ENCODE peak calls at places on chromosomes 11 and 22, in five cellular contexts. Y, S, U, K and P are unnamed samples.

GRCh38 chr11:68436985-68437926 is 23.3 kb upstream of the PPP6R3 start:
- DNase-seq in S (peak; percentile 77), K (no peak), Y (peak; percentile 57), U (no peak), P (no peak)

GRCh38 chr11:130533113-130533803 is 84.8 kb downstream of the ADAMTS15 start:
- DNase-seq in S (no peak), Y (no peak), K (no peak), U (peak; percentile 73), P (no peak)

GRCh38 chr11:72718101-72718501 is 34.1 kb downstream of the ARAP1 start:
- DNase-seq in S (no peak), U (no peak), Y (no peak), K (no peak), P (no peak)

GRCh38 chr11:46252373-46252914 is 25.0 kb upstream of the CREB3L1 start:
- DNase-seq in S (no peak), K (no peak), U (no peak), Y (no peak), P (no peak)

GRCh38 chr11:60899021-60899936 is 7.1 kb downstream of the PRPF19 start:
- DNase-seq in S (no peak), K (no peak), Y (peak; percentile 77), U (peak; percentile 75), P (no peak)

GRCh38 chr11:58004664-58005063 is 19.0 kb upstream of the OR9Q1 start:
- DNase-seq in K (no peak), S (peak; percentile 98), U (no peak), Y (no peak), P (no peak)

GRCh38 chr22:23801238-23801821 is 14.6 kb downstream of the SMARCB1 start:
- DNase-seq in U (no peak), K (no peak), S (no peak), Y (peak; percentile 12), P (no peak)

GRCh38 chr11:74325649-74326645 is 14.5 kb upstream of the P4HA3 start:
- DNase-seq in S (peak; percentile 69), K (peak; percentile 89), Y (no peak), U (no peak), P (no peak)

GRCh38 chr11:9719949-9720646 is 56.2 kb downstream of the SWAP70 start:
- DNase-seq in S (peak; percentile 72), K (no peak), U (no peak), Y (no peak), P (no peak)

GRCh38 chr11:128904872-128905344 is 13.8 kb downstream of the KCNJ5 start:
- DNase-seq in K (no peak), S (no peak), Y (peak; percentile 91), U (peak; percentile 99), P (no peak)

GRCh38 chr11:119852741-119853140 is 123.7 kb upstream of the NECTIN1 start:
- DNase-seq in K (no peak), U (peak; percentile 83), S (no peak), Y (no peak), P (no peak)

GRCh38 chr11:114400222-114400973 is at the start of the genes C11orf71 and RBM7:
- DNase-seq in S (peak; percentile 96), U (peak; percentile 100), Y (peak; percentile 89), K (peak; percentile 97), P (peak; percentile 95)

GRCh38 chr11:2316963-2317244 is 15.1 kb downstream of the TSPAN32 start:
- DNase-seq in S (no peak), K (no peak), Y (no peak), U (no peak), P (no peak)

GRCh38 chr22:19760652-19761002 is at the start of gene TBX1:
- DNase-seq in K (no peak), U (no peak), S (no peak), Y (no peak), P (no peak)

GRCh38 chr22:32407332-32407731 is 4.7 kb downstream of the RTCB start:
- DNase-seq in S (no peak), K (no peak), U (no peak), Y (no peak), P (peak; percentile 53)

GRCh38 chr22:34975721-34976120 is 90.2 kb upstream of the ISX start:
- DNase-seq in Y (no peak), K (no peak), S (no peak), U (peak; percentile 5), P (no peak)

GRCh38 chr11:66339163-66339675 is 3.0 kb upstream of the RIN1 start:
- DNase-seq in S (no peak), U (no peak), Y (peak; percentile 33), K (no peak), P (no peak)

GRCh38 chr11:98455500-98456186 is 565.1 kb upstream of the CNTN5 start:
- DNase-seq in Y (peak; percentile 41), S (no peak), U (peak; percentile 27), K (no peak), P (no peak)

GRCh38 chr11:66081505-66081904 is 11.4 kb downstream of the PACS1 start:
- DNase-seq in S (no peak), K (peak; percentile 86), U (peak; percentile 67), Y (no peak), P (no peak)

GRCh38 chr11:115505165-115505564 is 950 bp upstream of the CADM1 start:
- DNase-seq in S (no peak), K (no peak), U (peak; percentile 61), Y (peak; percentile 30), P (no peak)

GRCh38 chr22:20131593-20131855 is at the start of gene ZDHHC8:
- DNase-seq in S (no peak), K (no peak), U (peak; percentile 55), Y (peak; percentile 85), P (no peak)

GRCh38 chr11:43268161-43268560 is 43.6 kb upstream of the API5 start:
- DNase-seq in U (no peak), K (no peak), S (no peak), Y (no peak), P (no peak)

GRCh38 chr11:131999084-131999483 is 628.7 kb downstream of the NTM start:
- DNase-seq in K (no peak), S (no peak), Y (no peak), U (no peak), P (no peak)

GRCh38 chr22:38314140-38314991 is 2.9 kb downstream of the CSNK1E start:
- DNase-seq in S (no peak), U (no peak), Y (peak; percentile 70), K (no peak), P (no peak)